ENCODE peak calls at places on chromosomes 13 and 19, in six cellular contexts. M is psoas muscle, Y is activated B cell treated with CpG ODN at 0.5 μM for 24 hours, I is endodermal cell, C is NB4, H is AG04450. J is an unnamed sample.

GRCh38 chr13:36839281-36839680 is 20.3 kb downstream of the RFXAP start:
- DNase-seq in C (no peak), M (no peak), Y (no peak), I (no peak), H (no peak), J (no peak)

GRCh38 chr19:6877766-6878165 is 9.6 kb upstream of the ADGRE1 start:
- DNase-seq in H (no peak), I (no peak), M (no peak), C (no peak), Y (no peak), J (no peak)

GRCh38 chr13:39451860-39452301 is 151.1 kb downstream of the LHFPL6 start:
- DNase-seq in M (peak; percentile 31), H (no peak), Y (no peak), I (no peak), C (peak; percentile 94), J (no peak)

GRCh38 chr19:2345076-2345475 is 15.0 kb upstream of the TMPRSS9 start:
- DNase-seq in M (peak; percentile 9), I (no peak), Y (no peak), H (no peak), C (no peak), J (no peak)

GRCh38 chr19:35856001-35856400 is 710 bp upstream of the KIRREL2 start:
- DNase-seq in H (no peak), C (no peak), M (no peak), Y (no peak), I (peak; percentile 70), J (peak; percentile 84)

GRCh38 chr19:32691952-32692726 is 518 bp downstream of the NUDT19 start:
- DNase-seq in M (peak; percentile 71), C (peak; percentile 80), H (no peak), I (peak; percentile 85), Y (no peak), J (no peak)

GRCh38 chr19:11931051-11931450 is 6.1 kb downstream of the ZNF700 start:
- DNase-seq in M (no peak), C (no peak), Y (no peak), H (no peak), I (no peak), J (no peak)

GRCh38 chr19:40380199-40381037 is 9.6 kb downstream of the HIPK4 start:
- DNase-seq in C (no peak), Y (no peak), M (no peak), I (no peak), H (no peak), J (no peak)

GRCh38 chr13:103812558-103812957 is 746.3 kb upstream of the SLC10A2 start:
- DNase-seq in C (no peak), M (no peak), Y (no peak), H (no peak), I (no peak), J (no peak)

GRCh38 chr13:114124921-114125320 is 7.5 kb downstream of the RASA3 start:
- DNase-seq in C (peak; percentile 84), M (no peak), H (peak; percentile 58), I (no peak), Y (no peak), J (no peak)

GRCh38 chr13:110134801-110135200 is 172.2 kb downstream of the COL4A1 start:
- DNase-seq in I (no peak), Y (no peak), M (no peak), C (peak; percentile 78), H (no peak), J (no peak)

GRCh38 chr19:52453324-52454094 is at the start of gene ZNF578:
- DNase-seq in I (no peak), H (peak; percentile 53), C (no peak), M (peak; percentile 80), Y (peak; percentile 28), J (no peak)

GRCh38 chr19:15452111-15453047 is 2.6 kb upstream of the WIZ start:
- DNase-seq in H (peak; percentile 8), Y (no peak), M (peak; percentile 93), I (peak; percentile 99), C (peak; percentile 45), J (peak; percentile 44)

GRCh38 chr19:41316306-41316920 is 6.4 kb downstream of the CCDC97 start:
- DNase-seq in H (no peak), I (no peak), M (no peak), Y (no peak), C (no peak), J (no peak)

GRCh38 chr19:10424011-10424637 is 3.8 kb downstream of the PDE4A start:
- DNase-seq in M (peak; percentile 83), I (peak; percentile 96), H (no peak), C (peak; percentile 94), Y (no peak), J (peak; percentile 90)
- TF ChIP-seq CTCF in M (peak; percentile 94), I (peak; percentile 97), H (peak; percentile 82), C (peak; percentile 98), Y (peak; percentile 42), J (peak; percentile 94)

GRCh38 chr19:39082745-39083598 is 1.2 kb upstream of the ACP7 start:
- DNase-seq in M (no peak), H (no peak), C (no peak), Y (no peak), I (no peak), J (no peak)

GRCh38 chr19:39083599-39083982 is 577 bp upstream of the ACP7 start:
- DNase-seq in M (no peak), Y (no peak), I (peak; percentile 64), C (no peak), H (no peak), J (no peak)

GRCh38 chr19:39085392-39085791 is 1.2 kb downstream of the ACP7 start:
- DNase-seq in I (no peak), Y (no peak), H (no peak), C (no peak), M (no peak), J (no peak)

GRCh38 chr19:39084732-39085080 is 538 bp downstream of the ACP7 start:
- DNase-seq in M (no peak), H (no peak), C (no peak), I (no peak), Y (no peak), J (no peak)

GRCh38 chr19:39083983-39084731 is at the start of gene ACP7:
- DNase-seq in C (no peak), M (no peak), H (no peak), I (peak; percentile 59), Y (no peak), J (no peak)
- TF ChIP-seq CTCF in C (no peak), M (no peak), H (no peak), I (peak; percentile 30), Y (no peak), J (no peak)

GRCh38 chr19:1066748-1067340 is at the start of gene ARHGAP45:
- DNase-seq in H (no peak), C (peak; percentile 81), M (peak; percentile 43), I (peak; percentile 78), Y (peak; percentile 79), J (no peak)
- TF ChIP-seq CTCF in H (no peak), C (no peak), M (no peak), I (no peak), Y (no peak), J (no peak)

GRCh38 chr13:21034602-21035190 is 26.7 kb downstream of the LATS2 start:
- DNase-seq in H (no peak), M (no peak), Y (no peak), I (no peak), C (peak; percentile 33), J (no peak)
- TF ChIP-seq CTCF in H (no peak), M (peak; percentile 39), Y (no peak), I (peak; percentile 44), C (no peak), J (no peak)

DNA sequence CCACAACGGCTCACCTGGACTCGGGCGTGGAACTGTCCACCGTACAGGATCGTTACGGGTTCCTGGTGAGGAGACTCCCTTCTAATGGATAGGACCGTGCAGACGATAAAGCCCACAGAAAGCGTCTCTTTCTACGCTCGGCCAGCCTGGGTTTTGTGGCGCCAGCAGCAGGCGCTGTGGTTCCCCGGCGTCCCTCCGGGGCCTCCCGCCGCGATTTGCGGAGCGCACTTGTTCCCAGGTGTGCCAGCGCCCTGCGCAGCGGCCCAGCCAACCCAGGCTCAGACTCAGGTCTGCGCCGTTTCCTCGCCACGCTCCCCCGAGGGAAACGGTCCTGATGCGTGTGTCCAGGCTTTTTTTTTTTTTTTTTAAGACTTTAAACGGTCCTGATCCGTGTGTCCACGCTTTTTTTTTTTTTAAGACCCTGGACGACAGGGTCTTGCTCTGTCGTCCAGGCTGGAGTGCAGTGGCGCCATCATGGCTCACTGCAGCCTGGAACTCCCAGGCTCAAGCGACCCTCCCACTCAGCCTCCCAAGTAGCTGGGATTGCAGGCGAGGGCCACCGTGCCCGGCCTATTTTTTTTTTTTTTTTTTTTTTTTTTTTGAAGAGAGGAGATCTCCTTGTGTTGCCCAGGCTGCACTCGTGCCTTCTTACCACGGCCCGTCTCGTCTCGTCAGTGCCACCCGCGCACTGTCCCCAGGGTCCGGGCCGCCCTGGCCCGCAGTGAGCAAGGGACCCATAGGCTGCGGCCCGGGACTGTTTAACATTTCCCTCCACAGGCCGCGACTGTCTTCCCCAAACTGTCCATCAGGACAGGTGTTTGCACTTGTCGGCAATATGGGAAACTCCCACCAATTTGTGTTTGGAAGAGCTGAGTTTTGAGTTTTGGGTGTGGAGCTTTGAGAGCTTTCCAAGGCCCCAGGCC is 23.8 kb downstream of the GJA3 start:
- DNase-seq in M (no peak), C (peak; percentile 61), I (peak; percentile 90), H (no peak), Y (no peak), J (peak; percentile 39)
- TF ChIP-seq CTCF in M (peak; percentile 6), C (peak; percentile 74), I (peak; percentile 73), H (peak; percentile 64), Y (no peak), J (peak; percentile 58)

GRCh38 chr19:7933828-7934725 is 8.1 kb upstream of the CTXN1 start:
- DNase-seq in Y (no peak), C (no peak), I (no peak), H (no peak), M (no peak), J (no peak)
- TF ChIP-seq CTCF in Y (no peak), C (no peak), I (no peak), H (no peak), M (no peak), J (no peak)

GRCh38 chr13:41812237-41812636 is 148.7 kb downstream of the VWA8 start:
- DNase-seq in H (no peak), C (no peak), Y (no peak), I (no peak), M (no peak), J (no peak)
- TF ChIP-seq CTCF in H (no peak), C (no peak), Y (no peak), I (no peak), M (no peak), J (no peak)

GRCh38 chr13:28376604-28377003 is 118.3 kb downstream of the FLT1 start:
- DNase-seq in M (no peak), H (no peak), Y (no peak), C (peak; percentile 31), I (no peak), J (no peak)
- TF ChIP-seq CTCF in M (no peak), H (no peak), Y (no peak), C (peak; percentile 13), I (peak; percentile 71), J (no peak)

GRCh38 chr19:48618278-48618915 is 581 bp downstream of the RPL18 start:
- DNase-seq in H (no peak), I (no peak), Y (no peak), M (no peak), C (no peak), J (no peak)
- TF ChIP-seq CTCF in H (no peak), I (no peak), Y (no peak), M (no peak), C (no peak), J (no peak)

GRCh38 chr13:78816592-78816991 is 157.6 kb upstream of the OBI1 start:
- DNase-seq in C (no peak), Y (no peak), H (no peak), I (peak; percentile 51), M (no peak), J (no peak)
- TF ChIP-seq CTCF in C (no peak), Y (no peak), H (no peak), I (no peak), M (no peak), J (no peak)

J was measured in progenitor cell of endocrine pancreas.